ENCODE peak calls at places on chromosome 1, in ten cellular contexts. G is stimulated activated CD4-positive, alpha-beta T cell treated with anti-CD3 and anti-CD28 coated beads, Interleukin-4, amount 100 ng/mL, for 1 hour; V is fibroblast of lung; M is activated CD8-positive, alpha-beta T cell treated with anti-CD3 and anti-CD28 coated beads, Interleukin-2, amount 10 ng/mL, durations not matched to agents 7 days and 5 days; N is progenitor cell of endocrine pancreas; P is midbrain; L is RCC 7860; B is Caki2; W is A172; C is NCI-H345. I is an unnamed sample.

GRCh38 chr1:231161711-231162299 is at the start of gene TRIM67:
- DNase-seq in V (peak; percentile 11), W (no peak), M (no peak), G (no peak), B (no peak), N (no peak), C (peak; percentile 61), L (no peak), P (peak; percentile 26), I (no peak)

GRCh38 chr1:207970329-207971038 is 59.6 kb upstream of the CD34 start:
- DNase-seq in V (no peak), M (no peak), G (no peak), B (no peak), N (no peak), P (no peak), W (no peak), C (no peak), L (no peak), I (no peak)

GRCh38 chr1:185645686-185646085 is 88.5 kb upstream of the HMCN1 start:
- DNase-seq in M (no peak), C (no peak), V (peak; percentile 41), P (no peak), N (no peak), W (peak; percentile 4), G (no peak), L (no peak), B (no peak), I (no peak)

GRCh38 chr1:117368116-117369108 is 1.2 kb downstream of the MAN1A2 start:
- DNase-seq in W (peak; percentile 16), M (peak; percentile 42), N (no peak), G (no peak), L (peak; percentile 28), C (peak; percentile 20), P (no peak), V (no peak), B (peak; percentile 33), I (no peak)

GRCh38 chr1:162230096-162230495 is 146.6 kb downstream of the SPATA46 start:
- DNase-seq in M (no peak), P (peak; percentile 61), G (no peak), V (peak; percentile 23), L (no peak), W (peak; percentile 75), C (peak; percentile 60), N (no peak), B (no peak), I (no peak)

GRCh38 chr1:187837787-187838186 is 1009.0 kb downstream of the PLA2G4A start:
- DNase-seq in M (no peak), C (no peak), L (no peak), N (no peak), W (no peak), B (no peak), P (no peak), G (no peak), V (no peak), I (no peak)

GRCh38 chr1:67645495-67646144 is 39.4 kb upstream of the GADD45A start:
- DNase-seq in V (no peak), M (no peak), L (no peak), B (no peak), P (no peak), C (peak; percentile 39), N (no peak), W (no peak), G (no peak), I (no peak)

GRCh38 chr1:150404465-150404864 is 40.5 kb downstream of the RPRD2 start:
- DNase-seq in V (no peak), M (no peak), N (no peak), G (no peak), C (no peak), L (no peak), W (no peak), P (no peak), B (no peak), I (no peak)

GRCh38 chr1:63173161-63173560 is 149.2 kb upstream of the FOXD3 start:
- DNase-seq in N (no peak), V (no peak), C (no peak), M (no peak), G (no peak), W (no peak), P (no peak), B (no peak), L (no peak), I (no peak)

GRCh38 chr1:53641481-53642214 is 97.3 kb downstream of the GLIS1 start:
- DNase-seq in N (no peak), C (no peak), P (no peak), M (no peak), V (no peak), G (no peak), B (no peak), L (no peak), W (no peak), I (no peak)

GRCh38 chr1:91683598-91683951 is 182.9 kb downstream of the CDC7 start:
- DNase-seq in M (no peak), G (no peak), P (no peak), L (no peak), N (no peak), C (no peak), V (no peak), B (no peak), W (no peak), I (no peak)

GRCh38 chr1:67618285-67619018 is 66.5 kb upstream of the GADD45A start:
- DNase-seq in M (no peak), N (no peak), W (peak; percentile 44), C (no peak), L (no peak), P (peak; percentile 66), G (no peak), V (peak; percentile 95), B (no peak), I (no peak)

GRCh38 chr1:53657891-53658396 is 81.0 kb downstream of the GLIS1 start:
- DNase-seq in M (no peak), G (no peak), P (no peak), L (no peak), W (no peak), B (no peak), C (no peak), N (no peak), V (no peak), I (no peak)

GRCh38 chr1:231933711-231934626 is 307.4 kb downstream of the DISC1 start:
- DNase-seq in C (no peak), B (no peak), M (no peak), V (no peak), W (no peak), L (no peak), G (no peak), N (no peak), P (no peak), I (no peak)

GRCh38 chr1:59751801-59752200 is 62.9 kb upstream of the HOOK1 start:
- DNase-seq in C (no peak), W (no peak), V (peak; percentile 36), B (no peak), M (no peak), N (no peak), L (no peak), G (no peak), P (no peak), I (no peak)

GRCh38 chr1:153942766-153943549 is 3.6 kb downstream of the DENND4B start:
- DNase-seq in L (no peak), W (no peak), V (no peak), G (no peak), C (no peak), P (no peak), M (no peak), B (no peak), N (no peak), I (no peak)

GRCh38 chr1:233656032-233656620 is 42.2 kb downstream of the KCNK1 start:
- DNase-seq in N (no peak), V (no peak), B (peak; percentile 28), P (no peak), C (peak; percentile 24), G (no peak), M (no peak), L (no peak), W (no peak), I (no peak)

GRCh38 chr1:29243023-29243862 is 6.9 kb downstream of the PTPRU start:
- DNase-seq in B (no peak), L (peak; percentile 20), G (no peak), M (no peak), C (no peak), N (no peak), W (no peak), V (no peak), P (no peak), I (no peak)

GRCh38 chr1:184212649-184213314 is 161.3 kb downstream of the TSEN15 start:
- DNase-seq in L (peak; percentile 61), V (peak; percentile 89), B (peak; percentile 73), M (no peak), C (no peak), N (no peak), W (peak; percentile 76), G (no peak), P (no peak), I (no peak)

GRCh38 chr1:41431490-41432350 is 52.8 kb downstream of the EDN2 start:
- DNase-seq in M (no peak), V (no peak), B (no peak), C (no peak), P (no peak), N (no peak), G (no peak), L (no peak), W (no peak), I (no peak)

GRCh38 chr1:157137051-157137772 is 983 bp downstream of the ETV3 start:
- DNase-seq in C (no peak), M (peak; percentile 35), L (no peak), W (peak; percentile 28), B (peak; percentile 45), V (peak; percentile 29), G (no peak), P (no peak), N (no peak), I (no peak)

GRCh38 chr1:184790642-184791041 is 36.0 kb upstream of the EDEM3 start:
- DNase-seq in V (no peak), L (no peak), M (no peak), W (peak; percentile 23), C (no peak), N (no peak), G (no peak), P (no peak), B (no peak), I (no peak)

GRCh38 chr1:180176965-180177364 is 22.3 kb downstream of the QSOX1 start:
- DNase-seq in V (no peak), C (no peak), W (no peak), L (no peak), G (no peak), M (no peak), P (no peak), B (no peak), N (no peak), I (no peak)

GRCh38 chr1:207822602-207823451 is 71.0 kb downstream of the CD46 start:
- DNase-seq in W (peak; percentile 50), N (no peak), V (no peak), C (peak; percentile 34), G (peak; percentile 61), L (no peak), P (peak; percentile 97), B (peak; percentile 93), M (peak; percentile 48), I (peak; percentile 74)

GRCh38 chr1:32919811-32920733 is 18.9 kb upstream of the TMEM54 start:
- DNase-seq in W (no peak), B (no peak), C (no peak), M (no peak), G (no peak), N (no peak), L (peak; percentile 93), V (peak; percentile 65), P (no peak), I (no peak)

GRCh38 chr1:29824025-29824424 is 587.7 kb downstream of the PTPRU start:
- DNase-seq in P (no peak), M (no peak), B (no peak), L (no peak), W (no peak), N (no peak), C (no peak), V (no peak), G (no peak), I (no peak)

GRCh38 chr1:108075055-108075454 is 110.1 kb upstream of the VAV3 start:
- DNase-seq in M (no peak), L (no peak), C (no peak), N (no peak), V (no peak), B (no peak), P (no peak), W (no peak), G (no peak), I (no peak)